ENCODE peak calls at places on chromosome 19, in seven cellular contexts. One of them, this sample, is unnamed.

GRCh38 chr19:11377237-11377636 is 2.8 kb downstream of the SWSAP1 start:
- DNase-seq in activated naive CD4-positive, alpha-beta T cell: no peak
- DNase-seq in tibial artery: no peak
- DNase-seq in GM23248: peak
- DNase-seq in neuronal stem cell: no peak
- DNase-seq in amniotic stem cell: peak
- DNase-seq in stimulated activated CD4-positive, alpha-beta T cell treated with anti-CD3 and anti-CD28 coated beads, Interleukin-4, amount 100 ng/mL, for 1 hour: no peak
- DNase-seq in this sample: peak

GRCh38 chr19:17871032-17871877 is 490 bp upstream of the SLC5A5 start:
- DNase-seq in GM23248: no peak
- DNase-seq in activated naive CD4-positive, alpha-beta T cell: no peak
- DNase-seq in tibial artery: no peak
- DNase-seq in neuronal stem cell: no peak
- DNase-seq in amniotic stem cell: no peak
- DNase-seq in stimulated activated CD4-positive, alpha-beta T cell treated with anti-CD3 and anti-CD28 coated beads, Interleukin-4, amount 100 ng/mL, for 1 hour: no peak
- DNase-seq in this sample: no peak

GRCh38 chr19:33905937-33906577 is 109.4 kb downstream of the KCTD15 start:
- DNase-seq in amniotic stem cell: no peak
- DNase-seq in neuronal stem cell: peak
- DNase-seq in GM23248: peak
- DNase-seq in tibial artery: peak
- DNase-seq in activated naive CD4-positive, alpha-beta T cell: no peak
- DNase-seq in stimulated activated CD4-positive, alpha-beta T cell treated with anti-CD3 and anti-CD28 coated beads, Interleukin-4, amount 100 ng/mL, for 1 hour: peak
- DNase-seq in this sample: peak

GRCh38 chr19:50820549-50821247 is 2.9 kb downstream of the KLK1 start:
- DNase-seq in activated naive CD4-positive, alpha-beta T cell: no peak
- DNase-seq in neuronal stem cell: no peak
- DNase-seq in stimulated activated CD4-positive, alpha-beta T cell treated with anti-CD3 and anti-CD28 coated beads, Interleukin-4, amount 100 ng/mL, for 1 hour: no peak
- DNase-seq in tibial artery: no peak
- DNase-seq in amniotic stem cell: no peak
- DNase-seq in GM23248: no peak
- DNase-seq in this sample: no peak

GRCh38 chr19:1113986-1114483 is 10.2 kb downstream of the GPX4 start:
- DNase-seq in tibial artery: no peak
- DNase-seq in stimulated activated CD4-positive, alpha-beta T cell treated with anti-CD3 and anti-CD28 coated beads, Interleukin-4, amount 100 ng/mL, for 1 hour: no peak
- DNase-seq in neuronal stem cell: no peak
- DNase-seq in amniotic stem cell: no peak
- DNase-seq in GM23248: no peak
- DNase-seq in activated naive CD4-positive, alpha-beta T cell: no peak
- DNase-seq in this sample: no peak

GRCh38 chr19:47757617-47758432 is 12.5 kb downstream of the NOP53 start:
- DNase-seq in amniotic stem cell: no peak
- DNase-seq in neuronal stem cell: no peak
- DNase-seq in GM23248: no peak
- DNase-seq in activated naive CD4-positive, alpha-beta T cell: no peak
- DNase-seq in tibial artery: no peak
- DNase-seq in stimulated activated CD4-positive, alpha-beta T cell treated with anti-CD3 and anti-CD28 coated beads, Interleukin-4, amount 100 ng/mL, for 1 hour: no peak
- DNase-seq in this sample: no peak

GRCh38 chr19:30861896-30862295 is 487.3 kb downstream of the TSHZ3 start:
- DNase-seq in amniotic stem cell: no peak
- DNase-seq in GM23248: no peak
- DNase-seq in activated naive CD4-positive, alpha-beta T cell: no peak
- DNase-seq in stimulated activated CD4-positive, alpha-beta T cell treated with anti-CD3 and anti-CD28 coated beads, Interleukin-4, amount 100 ng/mL, for 1 hour: no peak
- DNase-seq in neuronal stem cell: no peak
- DNase-seq in tibial artery: peak
- DNase-seq in this sample: no peak

GRCh38 chr19:3620817-3621547 is 5.6 kb downstream of the CACTIN start:
- DNase-seq in neuronal stem cell: no peak
- DNase-seq in GM23248: no peak
- DNase-seq in activated naive CD4-positive, alpha-beta T cell: no peak
- DNase-seq in stimulated activated CD4-positive, alpha-beta T cell treated with anti-CD3 and anti-CD28 coated beads, Interleukin-4, amount 100 ng/mL, for 1 hour: no peak
- DNase-seq in tibial artery: no peak
- DNase-seq in amniotic stem cell: no peak
- DNase-seq in this sample: no peak

GRCh38 chr19:51458899-51459592 is 792 bp upstream of the SIGLEC8 start:
- DNase-seq in tibial artery: no peak
- DNase-seq in activated naive CD4-positive, alpha-beta T cell: no peak
- DNase-seq in amniotic stem cell: no peak
- DNase-seq in GM23248: no peak
- DNase-seq in neuronal stem cell: no peak
- DNase-seq in stimulated activated CD4-positive, alpha-beta T cell treated with anti-CD3 and anti-CD28 coated beads, Interleukin-4, amount 100 ng/mL, for 1 hour: no peak
- DNase-seq in this sample: no peak

GRCh38 chr19:7421941-7422744 is 66.7 kb downstream of the PEX11G start:
- DNase-seq in stimulated activated CD4-positive, alpha-beta T cell treated with anti-CD3 and anti-CD28 coated beads, Interleukin-4, amount 100 ng/mL, for 1 hour: no peak
- DNase-seq in tibial artery: no peak
- DNase-seq in neuronal stem cell: no peak
- DNase-seq in GM23248: no peak
- DNase-seq in amniotic stem cell: no peak
- DNase-seq in activated naive CD4-positive, alpha-beta T cell: no peak
- DNase-seq in this sample: no peak

GRCh38 chr19:31992750-31993149 is 352.7 kb upstream of the ZNF507 start:
- DNase-seq in neuronal stem cell: no peak
- DNase-seq in stimulated activated CD4-positive, alpha-beta T cell treated with anti-CD3 and anti-CD28 coated beads, Interleukin-4, amount 100 ng/mL, for 1 hour: no peak
- DNase-seq in GM23248: no peak
- DNase-seq in amniotic stem cell: no peak
- DNase-seq in activated naive CD4-positive, alpha-beta T cell: no peak
- DNase-seq in tibial artery: no peak
- DNase-seq in this sample: no peak

GRCh38 chr19:8306235-8307054 is 1.7 kb downstream of the CD320 start:
- DNase-seq in neuronal stem cell: no peak
- DNase-seq in activated naive CD4-positive, alpha-beta T cell: no peak
- DNase-seq in GM23248: no peak
- DNase-seq in tibial artery: peak
- DNase-seq in stimulated activated CD4-positive, alpha-beta T cell treated with anti-CD3 and anti-CD28 coated beads, Interleukin-4, amount 100 ng/mL, for 1 hour: no peak
- DNase-seq in amniotic stem cell: no peak
- DNase-seq in this sample: no peak

GRCh38 chr19:18440421-18440877 is 2.5 kb upstream of the ISYNA1 start:
- DNase-seq in tibial artery: no peak
- DNase-seq in neuronal stem cell: no peak
- DNase-seq in activated naive CD4-positive, alpha-beta T cell: peak
- DNase-seq in amniotic stem cell: no peak
- DNase-seq in stimulated activated CD4-positive, alpha-beta T cell treated with anti-CD3 and anti-CD28 coated beads, Interleukin-4, amount 100 ng/mL, for 1 hour: no peak
- DNase-seq in GM23248: peak
- DNase-seq in this sample: no peak

GRCh38 chr19:30722236-30722635 is 350.1 kb downstream of the ZNF536 start:
- DNase-seq in amniotic stem cell: no peak
- DNase-seq in stimulated activated CD4-positive, alpha-beta T cell treated with anti-CD3 and anti-CD28 coated beads, Interleukin-4, amount 100 ng/mL, for 1 hour: no peak
- DNase-seq in neuronal stem cell: no peak
- DNase-seq in activated naive CD4-positive, alpha-beta T cell: no peak
- DNase-seq in tibial artery: no peak
- DNase-seq in GM23248: no peak
- DNase-seq in this sample: no peak

GRCh38 chr19:38989066-38989605 is 13.6 kb upstream of the FBXO17 start:
- DNase-seq in activated naive CD4-positive, alpha-beta T cell: no peak
- DNase-seq in stimulated activated CD4-positive, alpha-beta T cell treated with anti-CD3 and anti-CD28 coated beads, Interleukin-4, amount 100 ng/mL, for 1 hour: no peak
- DNase-seq in GM23248: peak
- DNase-seq in amniotic stem cell: no peak
- DNase-seq in tibial artery: no peak
- DNase-seq in neuronal stem cell: peak
- DNase-seq in this sample: peak

GRCh38 chr19:55454787-55455243 is 6.6 kb downstream of the ISOC2 start:
- DNase-seq in neuronal stem cell: no peak
- DNase-seq in stimulated activated CD4-positive, alpha-beta T cell treated with anti-CD3 and anti-CD28 coated beads, Interleukin-4, amount 100 ng/mL, for 1 hour: peak
- DNase-seq in activated naive CD4-positive, alpha-beta T cell: peak
- DNase-seq in GM23248: peak
- DNase-seq in amniotic stem cell: peak
- DNase-seq in tibial artery: no peak
- DNase-seq in this sample: peak

GRCh38 chr19:18193388-18194207 is 580 bp downstream of the MPV17L2 start:
- DNase-seq in activated naive CD4-positive, alpha-beta T cell: no peak
- DNase-seq in tibial artery: peak
- DNase-seq in neuronal stem cell: no peak
- DNase-seq in amniotic stem cell: no peak
- DNase-seq in stimulated activated CD4-positive, alpha-beta T cell treated with anti-CD3 and anti-CD28 coated beads, Interleukin-4, amount 100 ng/mL, for 1 hour: no peak
- DNase-seq in GM23248: peak
- DNase-seq in this sample: no peak

GRCh38 chr19:47776568-47776967 is 1.9 kb upstream of the SELENOW start:
- DNase-seq in neuronal stem cell: no peak
- DNase-seq in activated naive CD4-positive, alpha-beta T cell: no peak
- DNase-seq in stimulated activated CD4-positive, alpha-beta T cell treated with anti-CD3 and anti-CD28 coated beads, Interleukin-4, amount 100 ng/mL, for 1 hour: no peak
- DNase-seq in tibial artery: no peak
- DNase-seq in amniotic stem cell: no peak
- DNase-seq in GM23248: no peak
- DNase-seq in this sample: no peak

GRCh38 chr19:19053508-19054314 is 10.1 kb upstream of the SLC25A42 start:
- DNase-seq in neuronal stem cell: peak
- DNase-seq in GM23248: peak
- DNase-seq in amniotic stem cell: no peak
- DNase-seq in activated naive CD4-positive, alpha-beta T cell: peak
- DNase-seq in stimulated activated CD4-positive, alpha-beta T cell treated with anti-CD3 and anti-CD28 coated beads, Interleukin-4, amount 100 ng/mL, for 1 hour: peak
- DNase-seq in tibial artery: no peak
- DNase-seq in this sample: peak

GRCh38 chr19:42252365-42253244 is 2.3 kb downstream of the ERF start:
- DNase-seq in neuronal stem cell: no peak
- DNase-seq in stimulated activated CD4-positive, alpha-beta T cell treated with anti-CD3 and anti-CD28 coated beads, Interleukin-4, amount 100 ng/mL, for 1 hour: no peak
- DNase-seq in tibial artery: peak
- DNase-seq in activated naive CD4-positive, alpha-beta T cell: no peak
- DNase-seq in amniotic stem cell: no peak
- DNase-seq in GM23248: peak
- DNase-seq in this sample: peak

GRCh38 chr19:2027361-2027760 is 11.8 kb upstream of the BTBD2 start:
- DNase-seq in GM23248: peak
- DNase-seq in stimulated activated CD4-positive, alpha-beta T cell treated with anti-CD3 and anti-CD28 coated beads, Interleukin-4, amount 100 ng/mL, for 1 hour: no peak
- DNase-seq in neuronal stem cell: no peak
- DNase-seq in activated naive CD4-positive, alpha-beta T cell: no peak
- DNase-seq in amniotic stem cell: no peak
- DNase-seq in tibial artery: no peak
- DNase-seq in this sample: peak

GRCh38 chr19:10454267-10454666 is 33.9 kb downstream of the PDE4A start:
- DNase-seq in amniotic stem cell: no peak
- DNase-seq in neuronal stem cell: peak
- DNase-seq in stimulated activated CD4-positive, alpha-beta T cell treated with anti-CD3 and anti-CD28 coated beads, Interleukin-4, amount 100 ng/mL, for 1 hour: no peak
- DNase-seq in GM23248: peak
- DNase-seq in tibial artery: no peak
- DNase-seq in activated naive CD4-positive, alpha-beta T cell: no peak
- DNase-seq in this sample: no peak

This sample was measured in GM03348.